ENCODE peak calls at places on chromosome 7, in six cellular contexts. Q, C, T, U, M and X are unnamed samples.

GRCh38 chr7:957418-958220 is 3.1 kb upstream of the ADAP1 start:
- DNase-seq in Q (no peak), C (no peak), T (peak), U (peak), M (no peak), X (no peak)

GRCh38 chr7:129799350-129799955 is 153.3 kb downstream of the UBE2H start:
- DNase-seq in Q (peak), C (no peak), T (peak), U (no peak), M (no peak), X (no peak)

GRCh38 chr7:74355091-74355490 is 65.9 kb downstream of the CLIP2 start:
- DNase-seq in Q (no peak), C (no peak), T (no peak), U (peak), M (no peak), X (peak)

GRCh38 chr7:98398567-98399372 is 2.1 kb downstream of the BAIAP2L1 start:
- DNase-seq in Q (no peak), C (no peak), T (no peak), U (no peak), M (no peak), X (peak)

GRCh38 chr7:118111347-118111746 is 72.6 kb upstream of the LSM8 start:
- DNase-seq in Q (no peak), C (no peak), T (no peak), U (no peak), M (no peak), X (no peak)

GRCh38 chr7:23346316-23346715 is 47.2 kb downstream of the MALSU1 start:
- DNase-seq in Q (no peak), C (no peak), T (no peak), U (no peak), M (no peak), X (no peak)

GRCh38 chr7:102079140-102080002 is 207.3 kb upstream of the SH2B2 start:
- DNase-seq in Q (peak), C (no peak), T (no peak), U (peak), M (no peak), X (no peak)

GRCh38 chr7:51067757-51068156 is 248.9 kb downstream of the COBL start:
- DNase-seq in Q (peak), C (no peak), T (peak), U (peak), M (no peak), X (peak)

GRCh38 chr7:41824284-41824683 is 121.4 kb upstream of the INHBA start:
- DNase-seq in Q (no peak), C (no peak), T (no peak), U (no peak), M (no peak), X (no peak)

GRCh38 chr7:143929224-143929920 is 5.7 kb upstream of the OR2F2 start:
- DNase-seq in Q (no peak), C (no peak), T (no peak), U (no peak), M (no peak), X (no peak)

GRCh38 chr7:73645643-73646182 is 21.4 kb upstream of the MLXIPL start:
- DNase-seq in Q (no peak), C (no peak), T (no peak), U (no peak), M (no peak), X (no peak)

GRCh38 chr7:115038158-115038557 is 116.3 kb downstream of the MDFIC start:
- DNase-seq in Q (no peak), C (no peak), T (no peak), U (no peak), M (no peak), X (no peak)

GRCh38 chr7:43559171-43559938 is 23.6 kb upstream of the STK17A start:
- DNase-seq in Q (no peak), C (no peak), T (no peak), U (no peak), M (no peak), X (no peak)
- TF ChIP-seq CHD2 in Q (no peak), C (no peak), T (no peak), U (no peak), M (no peak), X (no peak)

DNA sequence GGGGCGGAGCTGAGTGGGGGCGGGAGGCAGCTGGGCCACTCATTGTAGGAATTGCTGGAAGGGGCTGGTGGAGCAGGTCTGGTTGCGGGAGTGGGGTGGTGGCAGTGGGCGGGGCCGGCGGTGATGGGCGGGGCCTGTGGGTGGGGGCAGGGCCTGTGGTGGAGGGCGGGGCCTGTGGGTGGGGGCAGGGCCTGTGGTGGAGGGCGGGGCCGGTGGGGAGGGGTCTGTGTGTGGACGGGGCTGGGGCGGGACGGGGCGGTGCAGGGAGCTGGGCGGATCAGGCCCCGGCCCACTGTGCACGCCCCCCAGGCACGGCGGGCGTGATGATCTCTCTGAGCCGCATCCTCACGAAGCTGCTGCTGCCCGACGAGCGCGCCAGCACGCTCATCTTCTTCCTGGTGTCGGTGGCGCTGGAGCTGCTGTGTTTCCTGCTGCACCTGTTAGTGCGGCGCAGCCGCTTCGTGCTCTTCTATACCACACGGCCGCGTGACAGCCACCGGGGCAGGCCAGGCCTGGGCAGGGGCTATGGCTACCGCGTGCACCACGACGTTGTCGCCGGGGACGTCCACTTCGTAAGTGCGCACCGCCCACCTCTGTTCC is 14.0 kb downstream of the SLC29A4 start:
- DNase-seq in Q (peak), C (peak), T (peak), U (no peak), M (peak), X (no peak)
- TF ChIP-seq CHD2 in Q (no peak), C (no peak), T (no peak), U (no peak), M (no peak), X (no peak)

GRCh38 chr7:87216701-87217508 is 2.6 kb downstream of the TMEM243 start:
- DNase-seq in Q (no peak), C (no peak), T (no peak), U (no peak), M (peak), X (no peak)
- TF ChIP-seq CHD2 in Q (no peak), C (no peak), T (no peak), U (no peak), M (peak), X (no peak)

GRCh38 chr7:70371652-70372051 is 760.3 kb upstream of the GALNT17 start:
- DNase-seq in Q (no peak), C (no peak), T (no peak), U (no peak), M (no peak), X (no peak)
- TF ChIP-seq CHD2 in Q (no peak), C (no peak), T (no peak), U (no peak), M (no peak), X (no peak)

GRCh38 chr7:17488829-17489228 is 190.4 kb downstream of the AHR start:
- DNase-seq in Q (no peak), C (no peak), T (no peak), U (no peak), M (no peak), X (no peak)

GRCh38 chr7:17486835-17487234 is 188.4 kb downstream of the AHR start:
- DNase-seq in Q (no peak), C (no peak), T (no peak), U (peak), M (no peak), X (no peak)

GRCh38 chr7:17485905-17486304 is 187.5 kb downstream of the AHR start:
- DNase-seq in Q (no peak), C (no peak), T (no peak), U (no peak), M (no peak), X (no peak)

GRCh38 chr7:17485368-17485767 is 186.9 kb downstream of the AHR start:
- DNase-seq in Q (no peak), C (no peak), T (no peak), U (no peak), M (no peak), X (no peak)

DNA sequence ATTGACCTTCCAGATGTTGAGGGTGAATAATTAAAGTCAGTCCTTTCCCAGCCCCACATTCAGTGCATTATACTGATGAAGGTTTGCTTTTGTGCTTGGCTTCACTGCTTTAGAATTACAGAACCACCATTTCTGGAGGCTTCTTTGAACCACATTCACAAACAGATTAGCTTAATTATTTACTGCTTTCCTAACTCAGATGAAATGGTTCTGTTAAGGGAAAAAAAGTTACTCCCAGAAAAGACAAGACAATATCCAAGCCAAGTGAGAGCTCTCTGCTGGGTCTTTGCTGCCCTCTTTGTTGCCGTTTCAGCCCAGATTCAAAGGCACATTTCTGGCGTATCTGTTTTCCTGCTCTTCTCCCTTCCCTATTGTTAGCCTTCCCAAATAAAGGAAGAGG is 188.9 kb downstream of the AHR start:
- DNase-seq in Q (no peak), C (no peak), T (no peak), U (no peak), M (no peak), X (no peak)
- TF ChIP-seq CHD2 in Q (no peak), C (no peak), T (no peak), U (no peak), M (no peak), X (no peak)